ENCODE peak calls at places on chromosomes 1 and 21, in seven cellular contexts. B, M, Z, I, U, P and J are unnamed samples.

GRCh38 chr1:76793594-76793993 is 73.7 kb upstream of the ST6GALNAC5 start:
- DNase-seq in B (no peak), M (no peak), Z (no peak), I (no peak), U (no peak), P (no peak), J (no peak)

GRCh38 chr1:158121604-158122254 is 59.0 kb upstream of the CD1D start:
- DNase-seq in B (no peak), M (no peak), Z (peak), I (no peak), U (no peak), P (peak), J (peak)

GRCh38 chr1:156499194-156499702 is 1.3 kb downstream of the MEF2D start:
- DNase-seq in B (no peak), M (no peak), Z (no peak), I (no peak), U (no peak), P (no peak), J (no peak)

GRCh38 chr1:13960376-13960987 is 260.5 kb downstream of the PRDM2 start:
- DNase-seq in B (peak), M (peak), Z (peak), I (peak), U (peak), P (peak), J (peak)

GRCh38 chr1:176110203-176110602 is 96.9 kb downstream of the COP1 start:
- DNase-seq in B (no peak), M (no peak), Z (peak), I (no peak), U (peak), P (no peak), J (no peak)

GRCh38 chr1:32336963-32337675 is 1.1 kb upstream of the MARCKSL1 start:
- DNase-seq in B (no peak), M (no peak), Z (peak), I (no peak), U (no peak), P (peak), J (no peak)

GRCh38 chr1:29646161-29646775 is 409.9 kb downstream of the PTPRU start:
- DNase-seq in B (no peak), M (no peak), Z (no peak), I (no peak), U (no peak), P (no peak), J (no peak)

GRCh38 chr1:30374400-30375070 is 348.9 kb downstream of the MATN1 start:
- DNase-seq in B (no peak), M (no peak), Z (no peak), I (no peak), U (no peak), P (no peak), J (no peak)

GRCh38 chr1:27011058-27011764 is 1.4 kb downstream of the TENT5B start:
- DNase-seq in B (no peak), M (no peak), Z (peak), I (no peak), U (peak), P (peak), J (no peak)

GRCh38 chr1:156816561-156817328 is at the start of gene SH2D2A:
- DNase-seq in B (no peak), M (no peak), Z (peak), I (no peak), U (no peak), P (peak), J (peak)

GRCh38 chr1:196205882-196206281 is 402.4 kb downstream of the KCNT2 start:
- DNase-seq in B (no peak), M (no peak), Z (no peak), I (no peak), U (no peak), P (no peak), J (no peak)

GRCh38 chr1:167627865-167628641 is 2.0 kb upstream of the RCSD1 start:
- DNase-seq in B (no peak), M (no peak), Z (no peak), I (no peak), U (no peak), P (peak), J (no peak)

GRCh38 chr1:24793762-24794161 is 48.5 kb downstream of the CLIC4 start:
- DNase-seq in B (no peak), M (no peak), Z (peak), I (no peak), U (peak), P (peak), J (no peak)

GRCh38 chr1:169326644-169327316 is 40.8 kb downstream of the NME7 start:
- DNase-seq in B (no peak), M (no peak), Z (peak), I (no peak), U (no peak), P (peak), J (no peak)

GRCh38 chr1:2874207-2875165 is 73.0 kb upstream of the TTC34 start:
- DNase-seq in B (no peak), M (no peak), Z (no peak), I (no peak), U (no peak), P (peak), J (no peak)

GRCh38 chr1:186948542-186948941 is 119.8 kb downstream of the PLA2G4A start:
- DNase-seq in B (no peak), M (no peak), Z (no peak), I (no peak), U (no peak), P (peak), J (no peak)

GRCh38 chr1:9597361-9598315 is 8.9 kb downstream of the TMEM201 start:
- DNase-seq in B (no peak), M (no peak), Z (no peak), I (no peak), U (no peak), P (no peak), J (no peak)

GRCh38 chr1:10652626-10653025 is 143.8 kb downstream of the CASZ1 start:
- DNase-seq in B (no peak), M (no peak), Z (no peak), I (no peak), U (no peak), P (no peak), J (no peak)

GRCh38 chr1:145962157-145963102 is 1.9 kb downstream of the ANKRD34A start:
- DNase-seq in B (no peak), M (peak), Z (no peak), I (no peak), U (peak), P (peak), J (peak)

GRCh38 chr21:17343055-17343454 is 169.8 kb upstream of the CXADR start:
- DNase-seq in B (peak), M (no peak), Z (peak), I (no peak), U (no peak), P (peak), J (no peak)

GRCh38 chr1:161506336-161507223 is 1.3 kb downstream of the FCGR2A start:
- DNase-seq in B (peak), M (no peak), Z (peak), I (peak), U (no peak), P (peak), J (no peak)

GRCh38 chr1:93616221-93616995 is 65.2 kb downstream of the BCAR3 start:
- DNase-seq in B (no peak), M (no peak), Z (no peak), I (no peak), U (no peak), P (peak), J (peak)

GRCh38 chr1:6587261-6588005 is 7.6 kb downstream of the ZBTB48 start:
- DNase-seq in B (no peak), M (peak), Z (no peak), I (peak), U (no peak), P (no peak), J (no peak)

GRCh38 chr21:14057313-14057712 is 153.4 kb downstream of the LIPI start:
- DNase-seq in B (no peak), M (no peak), Z (no peak), I (no peak), U (no peak), P (no peak), J (no peak)

GRCh38 chr1:41639332-41639936 is 155.0 kb upstream of the EDN2 start:
- DNase-seq in B (no peak), M (no peak), Z (peak), I (peak), U (peak), P (peak), J (no peak)

GRCh38 chr1:220817907-220818306 is 31.2 kb downstream of the MTARC1 start:
- DNase-seq in B (no peak), M (no peak), Z (peak), I (no peak), U (no peak), P (peak), J (no peak)

GRCh38 chr1:93140106-93140505 is 40.1 kb downstream of the TMED5 start:
- DNase-seq in B (no peak), M (no peak), Z (peak), I (no peak), U (no peak), P (no peak), J (no peak)

GRCh38 chr1:21639594-21640041 is 29.5 kb downstream of the RAP1GAP start:
- DNase-seq in B (no peak), M (no peak), Z (no peak), I (no peak), U (no peak), P (no peak), J (no peak)

GRCh38 chr1:247906504-247907047 is 11.2 kb downstream of the OR2W3 start:
- DNase-seq in B (no peak), M (no peak), Z (peak), I (no peak), U (peak), P (peak), J (no peak)

GRCh38 chr1:41516168-41516961 is 31.9 kb upstream of the EDN2 start:
- DNase-seq in B (peak), M (peak), Z (peak), I (peak), U (peak), P (peak), J (peak)

GRCh38 chr1:159076753-159077656 is at the start of gene AIM2:
- DNase-seq in B (peak), M (no peak), Z (no peak), I (no peak), U (no peak), P (peak), J (peak)

GRCh38 chr1:229093546-229094336 is 177.2 kb upstream of the RAB4A start:
- DNase-seq in B (no peak), M (no peak), Z (no peak), I (no peak), U (no peak), P (no peak), J (peak)